ENCODE peak calls at places on chromosomes 5 and 9, in seven cellular contexts. M is GM12865; Q is activated CD4-positive, alpha-beta T cell treated with anti-CD3 and anti-CD28 coated beads, Interleukin-2, amount 50 U/mL, for 48 hours; H is NCI-H524 treated with DMSO at 0.1 percent for 48 hours; J is stimulated activated naive B cell treated with anti-CD40 and anti-IgM and Interleukin-4, amounts not matched to agents 10 μg/mL and 1 μg/mL and 100 μg/mL, for 72 hours; O is NCI-H1105 treated with DMSO at 0.1 percent for 48 hours; L is upper lobe of right lung. B is an unnamed sample.

GRCh38 chr5:178555005-178555404 is 35.2 kb downstream of the COL23A1 start:
- DNase-seq in O (no peak), H (no peak), J (no peak), M (no peak), Q (no peak), L (no peak), B (no peak)

GRCh38 chr9:27351438-27351837 is 54.5 kb upstream of the EQTN start:
- DNase-seq in H (no peak), O (peak; percentile 39), Q (no peak), J (no peak), L (no peak), M (no peak), B (no peak)

GRCh38 chr9:128114326-128115186 is 13.0 kb downstream of the PTGES2 start:
- DNase-seq in H (no peak), L (peak; percentile 63), J (no peak), M (no peak), Q (no peak), O (no peak), B (no peak)

GRCh38 chr9:97660847-97661246 is 27.2 kb downstream of the NCBP1 start:
- DNase-seq in O (no peak), L (no peak), Q (no peak), M (no peak), H (no peak), J (no peak), B (no peak)

GRCh38 chr9:35844628-35845301 is 15.7 kb downstream of the TMEM8B start:
- DNase-seq in J (peak; percentile 45), L (no peak), H (no peak), M (peak; percentile 71), Q (no peak), O (no peak), B (no peak)

GRCh38 chr5:174247239-174247638 is 201.7 kb downstream of the NSG2 start:
- DNase-seq in Q (no peak), O (no peak), M (no peak), J (no peak), H (no peak), L (no peak), B (no peak)

GRCh38 chr5:67648201-67648671 is 451.6 kb upstream of the CD180 start:
- DNase-seq in O (peak; percentile 62), H (no peak), L (peak; percentile 71), Q (no peak), J (no peak), M (no peak), B (no peak)

GRCh38 chr5:107217721-107218130 is 453.0 kb downstream of the EFNA5 start:
- DNase-seq in H (no peak), L (peak; percentile 81), M (no peak), Q (no peak), J (no peak), O (no peak), B (no peak)

GRCh38 chr5:172144291-172144815 is 43.7 kb downstream of the STK10 start:
- DNase-seq in Q (no peak), H (no peak), L (no peak), M (peak; percentile 29), O (no peak), J (peak; percentile 15), B (no peak)